ENCODE peak calls at places on chromosomes 4 and X, in seven cellular contexts. O is progenitor cell of endocrine pancreas, A is osteocyte, B is pancreas, X is endothelial cell, V is cardiac fibroblast, N is HFFc6. U is an unnamed sample.

GRCh38 chr4:158461336-158461735 is 60.3 kb upstream of the RXFP1 start:
- DNase-seq in O (no peak), A (no peak), B (no peak), X (no peak), V (no peak), N (no peak), U (no peak)

GRCh38 chrX:49160908-49161307 is 1.6 kb upstream of the MAGIX start:
- DNase-seq in O (no peak), A (no peak), B (no peak), X (no peak), V (no peak), N (no peak), U (no peak)

GRCh38 chrX:121902463-121902862 is 855.1 kb downstream of the GLUD2 start:
- DNase-seq in O (no peak), A (no peak), B (no peak), X (no peak), V (peak), N (no peak), U (no peak)

GRCh38 chr4:110586137-110586850 is 36.6 kb downstream of the PITX2 start:
- DNase-seq in O (no peak), A (no peak), B (no peak), X (no peak), V (peak), N (peak), U (no peak)

GRCh38 chrX:101759000-101759399 is 99.3 kb upstream of the ARMCX2 start:
- DNase-seq in O (no peak), A (no peak), B (peak), X (peak), V (peak), N (no peak), U (no peak)

GRCh38 chr4:74044676-74045075 is 6.2 kb upstream of the CXCL3 start:
- DNase-seq in O (no peak), A (no peak), B (no peak), X (no peak), V (peak), N (peak), U (no peak)

GRCh38 chr4:96354036-96354712 is 514.3 kb downstream of the PDHA2 start:
- DNase-seq in O (no peak), A (no peak), B (peak), X (no peak), V (peak), N (no peak), U (no peak)

GRCh38 chrX:3184176-3184930 is 143.1 kb downstream of the ARSF start:
- DNase-seq in O (no peak), A (peak), B (no peak), X (no peak), V (peak), N (peak), U (no peak)

GRCh38 chr4:108493596-108493931 is 126.8 kb upstream of the RPL34 start:
- DNase-seq in O (no peak), A (no peak), B (no peak), X (no peak), V (no peak), N (no peak), U (no peak)

GRCh38 chrX:154822029-154822428 is 12.4 kb downstream of the SMIM9 start:
- DNase-seq in O (no peak), A (no peak), B (no peak), X (no peak), V (no peak), N (no peak), U (no peak)

GRCh38 chrX:68945603-68946228 is 116.9 kb downstream of the EFNB1 start:
- DNase-seq in O (peak), A (peak), B (no peak), X (peak), V (peak), N (no peak), U (no peak)
- TF ChIP-seq CTCF in O (peak), A (peak), B (no peak), X (peak), V (peak), N (peak), U (no peak)

DNA sequence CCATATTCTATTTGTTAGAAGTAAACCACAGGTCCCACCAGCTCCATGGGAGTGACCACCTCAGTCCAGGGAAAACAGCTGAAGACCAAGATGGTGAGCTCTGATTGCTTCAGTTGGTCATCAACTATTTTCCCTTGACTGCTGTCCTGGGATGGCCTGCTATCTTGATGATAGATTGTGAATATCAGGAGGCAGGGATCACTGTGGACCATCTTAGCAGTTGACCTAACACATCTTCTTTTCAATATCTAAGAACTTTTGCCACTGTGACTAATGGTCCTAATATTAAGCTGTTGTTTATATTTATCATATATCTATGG is 16.1 kb downstream of the TLR8 start:
- DNase-seq in O (no peak), A (no peak), B (no peak), X (no peak), V (no peak), N (no peak), U (no peak)
- TF ChIP-seq CTCF in O (no peak), A (no peak), B (no peak), X (no peak), V (no peak), N (no peak), U (no peak)

DNA sequence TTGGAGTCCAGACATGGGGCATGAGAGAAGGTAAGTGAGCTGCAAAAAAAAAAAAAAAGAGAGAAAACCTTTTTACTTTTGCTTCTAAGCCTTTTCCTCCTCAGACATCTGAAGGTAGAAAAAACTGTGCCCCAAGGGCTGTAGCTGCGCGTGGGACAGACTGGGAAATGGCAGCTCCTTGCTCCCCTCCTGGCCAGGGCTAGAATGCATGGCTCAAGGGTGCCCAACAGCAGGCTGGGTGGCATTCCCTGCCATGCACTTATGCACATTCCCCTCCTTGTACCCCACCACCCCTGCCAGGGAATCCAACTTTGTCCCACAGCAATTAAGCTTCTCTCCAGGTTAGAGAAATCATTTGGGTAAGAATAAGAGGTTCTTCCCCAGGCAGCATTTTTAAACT is 421.2 kb downstream of the TRAM1L1 start:
- DNase-seq in O (no peak), A (no peak), B (no peak), X (no peak), V (no peak), N (no peak), U (no peak)
- TF ChIP-seq CTCF in O (no peak), A (no peak), B (no peak), X (no peak), V (no peak), N (no peak), U (no peak)

DNA sequence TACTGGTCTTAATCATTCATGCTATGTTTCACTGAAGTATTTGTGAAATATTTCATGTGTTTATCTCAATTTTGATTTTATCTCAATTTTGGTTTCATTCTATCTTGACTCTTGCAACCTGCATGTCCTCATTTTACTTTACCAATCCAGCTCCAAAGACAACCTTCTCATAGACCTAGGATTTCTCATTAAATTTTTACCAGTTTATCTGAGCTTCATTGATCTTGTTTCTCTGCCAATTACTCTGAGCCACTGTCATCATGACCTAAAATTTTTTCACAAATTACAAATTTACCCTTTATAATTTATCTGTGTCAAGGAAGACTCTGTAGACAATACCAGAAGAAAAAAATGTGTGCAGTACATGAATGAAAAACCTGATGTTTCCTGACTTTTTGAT is 18.6 kb upstream of the UGT2B17 start:
- DNase-seq in O (no peak), A (no peak), B (no peak), X (no peak), V (no peak), N (no peak), U (no peak)
- TF ChIP-seq CTCF in O (no peak), A (no peak), B (no peak), X (no peak), V (no peak), N (no peak), U (no peak)

GRCh38 chrX:19017271-19017670 is 33.4 kb upstream of the PHKA2 start:
- DNase-seq in O (no peak), A (no peak), B (no peak), X (peak), V (peak), N (no peak), U (no peak)
- TF ChIP-seq CTCF in O (peak), A (peak), B (peak), X (peak), V (peak), N (peak), U (no peak)

DNA sequence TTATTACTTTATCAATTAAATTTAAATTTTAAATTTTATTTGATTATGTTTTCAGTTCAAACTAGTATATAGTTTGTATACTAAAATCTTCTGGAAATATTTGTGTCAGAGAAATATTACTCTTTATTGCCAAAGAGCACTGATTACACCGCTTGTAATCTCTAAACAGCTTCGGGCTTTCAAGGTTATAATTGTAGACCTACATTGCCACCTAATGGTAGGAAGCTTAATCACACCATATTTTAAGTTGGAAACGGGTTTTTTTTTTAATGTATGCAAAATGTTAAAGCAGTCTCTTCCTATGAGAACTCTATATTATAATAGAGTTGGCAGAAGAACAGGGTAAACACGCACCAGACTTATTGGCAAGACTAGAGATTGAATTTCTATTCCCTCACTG is 19.4 kb upstream of the NFXL1 start:
- DNase-seq in O (no peak), A (no peak), B (no peak), X (no peak), V (peak), N (peak), U (no peak)
- TF ChIP-seq CTCF in O (peak), A (peak), B (peak), X (peak), V (peak), N (peak), U (peak)

GRCh38 chr4:86935833-86936721 is 1.3 kb downstream of the AFF1 start:
- DNase-seq in O (no peak), A (no peak), B (peak), X (peak), V (peak), N (peak), U (peak)
- TF ChIP-seq CTCF in O (no peak), A (no peak), B (no peak), X (no peak), V (no peak), N (no peak), U (no peak)

DNA sequence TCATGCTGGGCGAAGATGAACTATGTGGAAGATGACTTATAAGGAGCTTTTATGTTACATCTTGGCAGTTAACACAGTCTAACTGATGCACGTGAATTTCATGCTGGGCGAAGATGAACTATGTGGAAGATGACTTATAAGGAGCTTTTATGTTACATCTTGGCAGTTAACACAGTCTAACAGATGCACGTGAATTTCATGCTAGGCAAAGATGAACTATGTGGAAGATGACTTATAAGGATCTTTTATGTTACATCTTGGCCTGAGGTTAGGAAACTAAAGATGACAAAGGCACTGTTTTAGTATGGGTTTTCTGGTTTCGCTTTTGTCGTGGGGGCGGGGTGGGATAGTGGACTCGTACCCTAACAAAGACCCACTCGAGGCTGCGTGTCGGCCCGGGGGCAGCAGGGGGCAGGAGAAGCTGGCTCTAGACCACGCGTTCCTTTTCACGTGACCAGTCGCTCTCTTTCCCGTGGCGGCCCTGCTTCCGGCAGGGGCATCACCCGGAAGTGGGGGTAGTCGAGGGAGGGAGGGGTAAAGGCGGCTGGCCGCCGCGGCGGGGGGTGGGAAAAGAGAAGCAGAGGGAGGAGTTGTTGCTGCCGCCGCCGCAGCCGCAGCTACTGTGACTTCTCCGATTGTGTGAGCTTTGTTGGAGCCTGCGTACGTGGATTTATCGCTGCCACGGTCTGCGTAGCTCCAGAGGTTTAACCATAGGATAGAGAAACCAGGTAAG is at the start of gene ATP7A:
- DNase-seq in O (peak), A (peak), B (peak), X (peak), V (peak), N (peak), U (peak)
- TF ChIP-seq CTCF in O (peak), A (peak), B (peak), X (peak), V (peak), N (peak), U (peak)

U was measured in natural killer cell.